ENCODE peak calls at places on chromosomes 13 and 19, in nine cellular contexts. B is kidney tubule cell; G is stimulated activated CD8-positive, alpha-beta memory T cell treated with anti-CD3 and anti-CD28 coated beads, Interleukin-2, amount 100 ng/mL, for 48 hours; A is iPS-NIHi11; M is HCT116; C is lower lobe of right lung; I is natural killer cell; X is effector CD4-positive, alpha-beta T cell; L is dorsolateral prefrontal cortex. P is an unnamed sample.

GRCh38 chr13:34308725-34309124 is 490.8 kb downstream of the RFC3 start:
- DNase-seq in G (no peak), M (no peak), I (no peak), C (no peak), L (no peak), X (no peak), B (no peak), A (no peak), P (no peak)

GRCh38 chr13:56953965-56954364 is 186.8 kb upstream of the PRR20A start:
- DNase-seq in I (no peak), X (no peak), M (no peak), B (no peak), L (no peak), A (no peak), C (no peak), G (no peak), P (no peak)

GRCh38 chr13:41791056-41791455 is 169.9 kb downstream of the VWA8 start:
- DNase-seq in I (no peak), G (no peak), B (no peak), A (no peak), X (no peak), L (no peak), M (no peak), C (no peak), P (no peak)

GRCh38 chr13:45055198-45055901 is 65.0 kb upstream of the GTF2F2 start:
- DNase-seq in G (peak), A (no peak), C (no peak), B (peak), I (no peak), L (no peak), M (peak), X (no peak), P (no peak)

GRCh38 chr13:89930861-89931260 is 1416.6 kb upstream of the MIR17HG start:
- DNase-seq in A (no peak), M (no peak), X (no peak), C (no peak), L (no peak), B (no peak), G (no peak), I (no peak), P (no peak)

GRCh38 chr19:2661615-2662014 is 40.9 kb downstream of the GNG7 start:
- DNase-seq in A (no peak), L (no peak), X (no peak), C (no peak), M (peak), G (peak), I (no peak), B (no peak), P (no peak)

GRCh38 chr19:7642295-7643046 is 5.6 kb downstream of the STXBP2 start:
- DNase-seq in M (no peak), C (no peak), B (no peak), A (no peak), X (no peak), I (no peak), L (no peak), G (no peak), P (no peak)

GRCh38 chr13:53206455-53206854 is 177.8 kb downstream of the OLFM4 start:
- DNase-seq in B (peak), G (no peak), I (no peak), M (no peak), L (no peak), X (no peak), A (peak), C (no peak), P (no peak)

GRCh38 chr19:50252111-50252886 is 48.9 kb downstream of the MYH14 start:
- DNase-seq in B (peak), G (peak), X (no peak), I (no peak), M (no peak), L (peak), A (peak), C (no peak), P (no peak)

GRCh38 chr13:27472441-27472840 is 22.1 kb upstream of the MTIF3 start:
- DNase-seq in A (no peak), M (no peak), X (no peak), L (no peak), G (no peak), B (no peak), C (no peak), I (no peak), P (no peak)

GRCh38 chr13:73876323-73876722 is 257.9 kb downstream of the KLF12 start:
- DNase-seq in A (no peak), I (no peak), G (no peak), C (no peak), M (no peak), B (no peak), L (no peak), X (no peak), P (no peak)

GRCh38 chr13:43905435-43906031 is 25.8 kb downstream of the LACC1 start:
- DNase-seq in X (peak), B (peak), A (peak), M (peak), L (peak), G (no peak), I (no peak), C (no peak), P (no peak)

GRCh38 chr19:6057651-6058365 is 52.5 kb downstream of the RFX2 start:
- DNase-seq in L (no peak), B (no peak), G (no peak), I (peak), X (no peak), A (no peak), M (no peak), C (no peak), P (no peak)

GRCh38 chr13:43058318-43058674 is 34.9 kb downstream of the DNAJC15 start:
- DNase-seq in I (no peak), M (peak), C (no peak), A (peak), X (no peak), B (peak), L (no peak), G (no peak), P (no peak)

GRCh38 chr13:75072368-75072767 is 409.6 kb downstream of the TBC1D4 start:
- DNase-seq in X (no peak), B (no peak), L (no peak), C (no peak), I (no peak), G (no peak), M (no peak), A (no peak), P (no peak)

GRCh38 chr13:71290963-71291937 is 575.8 kb downstream of the DACH1 start:
- DNase-seq in G (no peak), I (peak), A (no peak), X (peak), C (no peak), M (no peak), L (no peak), B (peak), P (peak)

GRCh38 chr19:19203012-19203856 is at the start of gene NR2C2AP:
- DNase-seq in I (peak), B (peak), A (peak), L (peak), G (peak), X (peak), C (peak), M (peak), P (peak)

GRCh38 chr19:34482380-34483250 is 1.1 kb downstream of the WTIP start:
- DNase-seq in A (peak), L (peak), B (peak), G (no peak), I (no peak), X (no peak), C (no peak), M (no peak), P (no peak)